ENCODE peak calls at places on chromosome 3, in nine cellular contexts. N is Caco-2; S is CD8-positive, alpha-beta T cell; Z is A549; E is neural progenitor cell; Y is lower lobe of right lung; B is brain microvascular endothelial cell; H is AG10803; F is fibroblast of lung. V is an unnamed sample.
A peak's percentile ranks its signal among the peaks of the same experiment; 100 is the strongest.

GRCh38 chr3:32412887-32413286 is 21.2 kb downstream of the CMTM7 start:
- DNase-seq in N (no peak), S (no peak), Z (no peak), E (no peak), Y (no peak), B (no peak), H (no peak), F (no peak), V (no peak)

GRCh38 chr3:114764056-114764492 is 383.0 kb downstream of the ZBTB20 start:
- DNase-seq in N (no peak), S (no peak), Z (no peak), E (no peak), Y (no peak), B (no peak), H (peak; percentile 26), F (peak; percentile 47), V (peak; percentile 3)

GRCh38 chr3:147361671-147362420 is 44.5 kb downstream of the ZIC4 start:
- DNase-seq in N (peak; percentile 47), S (no peak), Z (peak; percentile 27), E (peak; percentile 81), Y (no peak), B (peak; percentile 16), H (no peak), F (no peak), V (peak; percentile 25)

GRCh38 chr3:14467723-14468620 is 65.6 kb downstream of the SLC6A6 start:
- DNase-seq in N (no peak), S (peak; percentile 69), Z (peak; percentile 51), E (peak; percentile 59), Y (no peak), B (peak; percentile 22), H (peak; percentile 28), F (peak; percentile 32), V (no peak)

GRCh38 chr3:156509209-156510174 is 45.4 kb downstream of the SSR3 start:
- DNase-seq in N (no peak), S (no peak), Z (peak; percentile 51), E (peak; percentile 61), Y (no peak), B (peak; percentile 51), H (peak; percentile 65), F (peak; percentile 54), V (peak; percentile 80)

GRCh38 chr3:12807960-12808359 is 11.5 kb downstream of the CAND2 start:
- DNase-seq in N (no peak), S (no peak), Z (no peak), E (no peak), Y (no peak), B (no peak), H (no peak), F (no peak), V (no peak)

GRCh38 chr3:195075941-195076875 is 194.8 kb downstream of the XXYLT1 start:
- DNase-seq in N (no peak), S (no peak), Z (no peak), E (no peak), Y (peak; percentile 38), B (no peak), H (peak; percentile 38), F (no peak), V (no peak)

GRCh38 chr3:36700537-36701248 is 63.7 kb downstream of the DCLK3 start:
- DNase-seq in N (peak; percentile 68), S (no peak), Z (peak; percentile 72), E (peak; percentile 74), Y (peak; percentile 58), B (peak; percentile 84), H (peak; percentile 77), F (peak; percentile 74), V (peak; percentile 85)

GRCh38 chr3:183513046-183513706 is 42.3 kb downstream of the KLHL6 start:
- DNase-seq in N (no peak), S (peak; percentile 60), Z (no peak), E (no peak), Y (no peak), B (no peak), H (no peak), F (no peak), V (no peak)

GRCh38 chr3:32404714-32405113 is 13.1 kb downstream of the CMTM7 start:
- DNase-seq in N (no peak), S (no peak), Z (no peak), E (no peak), Y (no peak), B (no peak), H (no peak), F (no peak), V (no peak)

GRCh38 chr3:149506540-149506939 is 32.0 kb downstream of the TM4SF4 start:
- DNase-seq in N (no peak), S (no peak), Z (no peak), E (no peak), Y (no peak), B (peak; percentile 29), H (peak; percentile 50), F (peak; percentile 72), V (peak; percentile 76)

GRCh38 chr3:13045245-13045903 is 27.9 kb downstream of the IQSEC1 start:
- DNase-seq in N (no peak), S (no peak), Z (no peak), E (no peak), Y (peak; percentile 35), B (no peak), H (no peak), F (no peak), V (no peak)

GRCh38 chr3:194167873-194168272 is 31.9 kb downstream of the HES1 start:
- DNase-seq in N (no peak), S (no peak), Z (no peak), E (no peak), Y (no peak), B (no peak), H (no peak), F (no peak), V (no peak)

GRCh38 chr3:131537531-131537930 is 34.8 kb upstream of the MRPL3 start:
- DNase-seq in N (no peak), S (no peak), Z (no peak), E (no peak), Y (no peak), B (no peak), H (no peak), F (no peak), V (no peak)

GRCh38 chr3:15272431-15273196 is 59.8 kb downstream of the SH3BP5 start:
- DNase-seq in N (no peak), S (peak; percentile 46), Z (no peak), E (no peak), Y (no peak), B (no peak), H (no peak), F (no peak), V (no peak)

GRCh38 chr3:11514191-11514770 is 129.4 kb downstream of the VGLL4 start:
- DNase-seq in N (no peak), S (no peak), Z (peak; percentile 29), E (no peak), Y (no peak), B (peak; percentile 91), H (peak; percentile 87), F (peak; percentile 97), V (peak; percentile 96)

GRCh38 chr3:123169492-123169929 is 32.2 kb upstream of the SEC22A start:
- DNase-seq in N (no peak), S (no peak), Z (peak; percentile 66), E (peak; percentile 88), Y (no peak), B (no peak), H (no peak), F (no peak), V (no peak)

GRCh38 chr3:42473083-42473932 is 29.1 kb upstream of the VIPR1 start:
- DNase-seq in N (no peak), S (no peak), Z (no peak), E (no peak), Y (peak; percentile 71), B (peak; percentile 73), H (peak; percentile 49), F (peak; percentile 22), V (no peak)

GRCh38 chr3:117170112-117170511 is 460.5 kb downstream of the TUSC7 start:
- DNase-seq in N (no peak), S (no peak), Z (no peak), E (no peak), Y (no peak), B (no peak), H (no peak), F (peak; percentile 1), V (no peak)
- H3K4me3 ChIP-seq in N (no peak overlapping the region), S (no peak overlapping the region), Z (no peak overlapping the region), E (no peak overlapping the region), Y (no peak overlapping the region), B (no peak overlapping the region), H (no peak overlapping the region), F (no peak overlapping the region), V (no peak overlapping the region)

GRCh38 chr3:104206925-104207324 is 1159.8 kb upstream of the ALCAM start:
- DNase-seq in N (peak; percentile 35), S (no peak), Z (peak; percentile 6), E (no peak), Y (no peak), B (no peak), H (no peak), F (no peak), V (no peak)
- TF ChIP-seq CTCF in N (peak; percentile 26), S (no peak), Z (no peak), E (no peak), Y (no peak), B (no peak), H (no peak), F (no peak), V (no peak)

GRCh38 chr3:134368751-134369105 is 5.5 kb downstream of the AMOTL2 start:
- DNase-seq in N (no peak), S (no peak), Z (no peak), E (no peak), Y (no peak), B (no peak), H (peak; percentile 16), F (no peak), V (no peak)
- H3K4me3 ChIP-seq in N (no peak overlapping the region), S (no peak overlapping the region), Z (peak overlapping the region; percentile 74), E (no peak overlapping the region), Y (peak overlapping the region; percentile 1), B (no peak overlapping the region), H (peak overlapping the region; percentile 99), F (no peak overlapping the region), V (no peak overlapping the region)

GRCh38 chr3:70854108-70854507 is 541.7 kb upstream of the MDFIC2 start:
- DNase-seq in N (no peak), S (no peak), Z (no peak), E (peak; percentile 4), Y (no peak), B (peak; percentile 29), H (no peak), F (no peak), V (peak; percentile 36)

GRCh38 chr3:70855139-70855538 is 542.7 kb upstream of the MDFIC2 start:
- DNase-seq in N (no peak), S (no peak), Z (no peak), E (no peak), Y (no peak), B (no peak), H (peak; percentile 59), F (peak; percentile 22), V (no peak)

GRCh38 chr3:70856414-70857162 is 544.1 kb upstream of the MDFIC2 start:
- DNase-seq in N (no peak), S (no peak), Z (peak; percentile 69), E (no peak), Y (no peak), B (peak; percentile 95), H (peak; percentile 85), F (peak; percentile 98), V (peak; percentile 88)

GRCh38 chr3:70861234-70861633 is 548.8 kb upstream of the MDFIC2 start:
- DNase-seq in N (no peak), S (no peak), Z (no peak), E (no peak), Y (no peak), B (peak; percentile 89), H (peak; percentile 87), F (peak; percentile 98), V (peak; percentile 64)

DNA sequence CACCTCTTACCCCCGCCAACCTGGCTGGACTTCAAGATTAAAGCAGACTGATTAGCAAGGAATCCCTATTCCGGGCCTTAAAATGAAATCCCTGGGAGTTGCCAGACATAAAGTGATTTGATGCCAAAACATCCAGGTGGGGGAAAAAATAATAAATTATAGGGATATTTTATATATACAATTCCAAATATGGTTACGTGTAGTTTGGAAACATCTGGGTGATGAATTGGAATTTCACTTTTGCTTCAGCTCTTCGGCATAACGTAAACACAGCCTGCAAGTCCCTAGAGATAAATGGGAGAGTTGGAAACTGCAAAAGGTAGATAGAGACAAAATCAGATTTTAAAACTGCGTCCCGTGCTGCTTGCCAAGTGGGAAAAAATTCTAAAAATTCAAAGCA is 545.5 kb upstream of the MDFIC2 start:
- DNase-seq in N (no peak), S (no peak), Z (no peak), E (no peak), Y (no peak), B (no peak), H (no peak), F (peak; percentile 74), V (no peak)
- TF ChIP-seq CTCF in N (no peak), S (no peak), Z (no peak), E (no peak), Y (no peak), B (no peak), H (no peak), F (no peak), V (no peak)